ENCODE peak calls at places on chromosomes 5 and 9, in six cellular contexts. B is tibial artery, E is spleen, K is fibroblast of mammary gland, M is fibroblast of lung, Z is right atrium auricular region. T is an unnamed sample.

GRCh38 chr5:175582697-175583096 is 75.2 kb upstream of the HRH2 start:
- DNase-seq in B (no peak), E (no peak), K (no peak), M (no peak), Z (no peak), T (no peak)

GRCh38 chr5:164555809-164556208 is 1050.4 kb downstream of the MAT2B start:
- DNase-seq in B (no peak), E (no peak), K (no peak), M (peak), Z (no peak), T (no peak)

GRCh38 chr5:1477341-1477740 is 32.1 kb upstream of the SLC6A3 start:
- DNase-seq in B (peak), E (peak), K (peak), M (no peak), Z (peak), T (no peak)

GRCh38 chr5:11384441-11385250 is 519.6 kb downstream of the CTNND2 start:
- DNase-seq in B (no peak), E (no peak), K (no peak), M (no peak), Z (no peak), T (no peak)

GRCh38 chr9:32161720-32162119 is 222.7 kb upstream of the ACO1 start:
- DNase-seq in B (no peak), E (no peak), K (no peak), M (no peak), Z (no peak), T (no peak)

GRCh38 chr5:138315751-138316278 is 15.8 kb downstream of the CDC25C start:
- DNase-seq in B (no peak), E (no peak), K (no peak), M (no peak), Z (no peak), T (no peak)

GRCh38 chr5:125083932-125084331 is 337.5 kb upstream of the ZNF608 start:
- DNase-seq in B (no peak), E (no peak), K (peak), M (peak), Z (no peak), T (peak)

GRCh38 chr5:111095982-111096381 is 3.8 kb downstream of the WDR36 start:
- DNase-seq in B (no peak), E (no peak), K (no peak), M (no peak), Z (no peak), T (no peak)

GRCh38 chr5:176653401-176653800 is 6.1 kb downstream of the TSPAN17 start:
- DNase-seq in B (no peak), E (no peak), K (peak), M (no peak), Z (no peak), T (no peak)

GRCh38 chr9:101270325-101270701 is 114.5 kb downstream of the BAAT start:
- DNase-seq in B (no peak), E (no peak), K (no peak), M (no peak), Z (no peak), T (no peak)

GRCh38 chr5:65760504-65761275 is 38.7 kb downstream of the NLN start:
- DNase-seq in B (no peak), E (no peak), K (peak), M (peak), Z (no peak), T (peak)

GRCh38 chr5:139765040-139765408 is 30.6 kb upstream of the PSD2 start:
- DNase-seq in B (no peak), E (no peak), K (no peak), M (no peak), Z (no peak), T (no peak)

GRCh38 chr9:93415176-93415690 is 36.3 kb upstream of the FAM120A start:
- DNase-seq in B (no peak), E (no peak), K (no peak), M (no peak), Z (no peak), T (no peak)

GRCh38 chr5:14268738-14269137 is 125.6 kb downstream of the TRIO start:
- DNase-seq in B (peak), E (no peak), K (peak), M (peak), Z (no peak), T (peak)

GRCh38 chr9:34693560-34693959 is 2.5 kb upstream of the CCL19 start:
- DNase-seq in B (no peak), E (no peak), K (no peak), M (no peak), Z (no peak), T (no peak)

GRCh38 chr5:168777651-168778050 is 198.5 kb upstream of the PANK3 start:
- DNase-seq in B (no peak), E (no peak), K (no peak), M (no peak), Z (no peak), T (no peak)

GRCh38 chr9:16029056-16029615 is 476.3 kb downstream of the CCDC171 start:
- DNase-seq in B (no peak), E (no peak), K (peak), M (peak), Z (no peak), T (peak)

GRCh38 chr5:135127604-135128240 is 93.7 kb upstream of the PITX1 start:
- DNase-seq in B (no peak), E (peak), K (peak), M (peak), Z (no peak), T (peak)

GRCh38 chr5:127492854-127493738 is 24.3 kb upstream of the PRRC1 start:
- DNase-seq in B (no peak), E (no peak), K (peak), M (peak), Z (no peak), T (peak)

GRCh38 chr9:25724424-25724823 is 46.2 kb upstream of the TUSC1 start:
- DNase-seq in B (no peak), E (no peak), K (peak), M (peak), Z (no peak), T (no peak)

GRCh38 chr5:82413302-82414042 is 135.3 kb upstream of the RPS23 start:
- DNase-seq in B (no peak), E (no peak), K (peak), M (peak), Z (no peak), T (peak)

GRCh38 chr5:101153526-101153925 is 250.4 kb upstream of the ST8SIA4 start:
- DNase-seq in B (no peak), E (no peak), K (no peak), M (no peak), Z (no peak), T (no peak)

GRCh38 chr9:5422276-5422675 is 15.4 kb downstream of the PLGRKT start:
- DNase-seq in B (no peak), E (no peak), K (no peak), M (no peak), Z (no peak), T (no peak)

GRCh38 chr9:109134167-109134578 is 14.4 kb upstream of the TMEM245 start:
- DNase-seq in B (no peak), E (no peak), K (no peak), M (no peak), Z (no peak), T (no peak)

GRCh38 chr9:109129470-109130197 is 9.9 kb upstream of the TMEM245 start:
- DNase-seq in B (no peak), E (no peak), K (no peak), M (no peak), Z (no peak), T (no peak)

GRCh38 chr9:109138421-109138820 is 18.7 kb upstream of the TMEM245 start:
- DNase-seq in B (no peak), E (no peak), K (no peak), M (no peak), Z (no peak), T (no peak)

GRCh38 chr9:109133533-109133932 is 13.8 kb upstream of the TMEM245 start:
- DNase-seq in B (no peak), E (no peak), K (no peak), M (no peak), Z (no peak), T (no peak)

GRCh38 chr9:109132473-109133095 is 12.8 kb upstream of the TMEM245 start:
- DNase-seq in B (no peak), E (no peak), K (no peak), M (no peak), Z (no peak), T (no peak)
- TF ChIP-seq CTCF in B (no peak), E (no peak), K (no peak), M (no peak), Z (no peak), T (no peak)

GRCh38 chr5:67147768-67148167 is 48.8 kb downstream of the CD180 start:
- DNase-seq in B (no peak), E (no peak), K (peak), M (peak), Z (no peak), T (no peak)

GRCh38 chr5:67149057-67149634 is 47.5 kb downstream of the CD180 start:
- DNase-seq in B (no peak), E (no peak), K (peak), M (peak), Z (no peak), T (peak)

GRCh38 chr5:67146981-67147380 is 49.6 kb downstream of the CD180 start:
- DNase-seq in B (no peak), E (no peak), K (no peak), M (no peak), Z (no peak), T (no peak)

GRCh38 chr5:67152400-67152799 is 44.2 kb downstream of the CD180 start:
- DNase-seq in B (no peak), E (no peak), K (no peak), M (no peak), Z (no peak), T (no peak)

GRCh38 chr5:67149933-67150523 is 46.6 kb downstream of the CD180 start:
- DNase-seq in B (no peak), E (no peak), K (peak), M (peak), Z (no peak), T (peak)
- H3K4me3 ChIP-seq in B (no peak), E (no peak), K (no peak), M (peak), Z (peak), T (no peak)

GRCh38 chr5:88269222-88269771 is 652 bp upstream of the TMEM161B start:
- DNase-seq in B (no peak), E (peak), K (peak), M (peak), Z (no peak), T (no peak)

GRCh38 chr5:88263349-88263748 is 5.3 kb downstream of the TMEM161B start:
- DNase-seq in B (no peak), E (no peak), K (no peak), M (no peak), Z (no peak), T (no peak)

GRCh38 chr5:88268414-88269184 is at the start of gene TMEM161B:
- DNase-seq in B (peak), E (peak), K (peak), M (peak), Z (peak), T (peak)
- TF ChIP-seq CTCF in B (no peak), E (no peak), K (no peak), M (no peak), Z (no peak), T (no peak)

GRCh38 chr5:36300927-36301540 is 668 bp downstream of the RANBP3L start:
- DNase-seq in B (no peak), E (no peak), K (no peak), M (no peak), Z (no peak), T (no peak)
- H3K4me3 ChIP-seq in B (peak), E (no peak), K (no peak), M (peak), Z (peak), T (peak)

GRCh38 chr5:130110333-130110732 is 206.1 kb downstream of the CHSY3 start:
- DNase-seq in B (no peak), E (no peak), K (no peak), M (no peak), Z (no peak), T (no peak)
- TF ChIP-seq CTCF in B (no peak), E (no peak), K (no peak), M (no peak), Z (no peak), T (no peak)

GRCh38 chr9:36961568-36962360 is 72.3 kb downstream of the PAX5 start:
- DNase-seq in B (no peak), E (no peak), K (peak), M (peak), Z (no peak), T (peak)
- H3K4me3 ChIP-seq in B (no peak), E (peak), K (no peak), M (no peak), Z (no peak), T (no peak)

T was measured in fibroblast of villous mesenchyme.